ENCODE peak calls at places on chromosome 7, in ten cellular contexts. N is body of pancreas, O is HepG2, P is tibial artery, E is RWPE1, U is kidney, M is stomach, I is left ventricle myocardium inferior, T is WERI-Rb-1, V is A549. H is an unnamed sample.

GRCh38 chr7:26279405-26279804 is 12.3 kb upstream of the SNX10 start:
- DNase-seq in N (no peak), O (peak; percentile 47), P (no peak), E (no peak), U (no peak), M (no peak), I (no peak), T (no peak), V (no peak), H (no peak)

GRCh38 chr7:149285581-149285975 is 23.6 kb downstream of the ZNF783 start:
- DNase-seq in N (peak; percentile 39), O (no peak), P (no peak), E (no peak), U (peak; percentile 77), M (no peak), I (peak; percentile 47), T (peak; percentile 49), V (peak; percentile 36), H (no peak)

GRCh38 chr7:15886626-15887025 is 200.1 kb upstream of the MEOX2 start:
- DNase-seq in N (no peak), O (no peak), P (no peak), E (no peak), U (no peak), M (no peak), I (no peak), T (no peak), V (no peak), H (no peak)

GRCh38 chr7:110800984-110801383 is 289.9 kb upstream of the LRRN3 start:
- DNase-seq in N (no peak), O (no peak), P (no peak), E (no peak), U (no peak), M (no peak), I (no peak), T (no peak), V (no peak), H (no peak)

GRCh38 chr7:135562720-135563119 is 5.0 kb downstream of the NUP205 start:
- DNase-seq in N (no peak), O (no peak), P (no peak), E (no peak), U (no peak), M (no peak), I (no peak), T (no peak), V (no peak), H (no peak)

GRCh38 chr7:79282051-79282694 is 171.3 kb downstream of the MAGI2 start:
- DNase-seq in N (peak; percentile 9), O (no peak), P (no peak), E (peak; percentile 36), U (no peak), M (no peak), I (no peak), T (peak; percentile 23), V (peak; percentile 45), H (no peak)

GRCh38 chr7:40331915-40332314 is 197.1 kb downstream of the SUGCT start:
- DNase-seq in N (no peak), O (no peak), P (no peak), E (no peak), U (no peak), M (no peak), I (no peak), T (no peak), V (no peak), H (no peak)

GRCh38 chr7:45181286-45181960 is 23.8 kb downstream of the RAMP3 start:
- DNase-seq in N (no peak), O (no peak), P (no peak), E (no peak), U (peak; percentile 41), M (no peak), I (no peak), T (no peak), V (no peak), H (no peak)

GRCh38 chr7:139111885-139112284 is 2.4 kb upstream of the ZC3HAV1 start:
- DNase-seq in N (no peak), O (no peak), P (no peak), E (no peak), U (no peak), M (no peak), I (no peak), T (no peak), V (no peak), H (no peak)

GRCh38 chr7:8831386-8831785 is 398.0 kb downstream of the NXPH1 start:
- DNase-seq in N (no peak), O (no peak), P (no peak), E (no peak), U (no peak), M (no peak), I (no peak), T (no peak), V (no peak), H (no peak)

GRCh38 chr7:6258440-6259182 is 13.8 kb downstream of the CYTH3 start:
- DNase-seq in N (no peak), O (no peak), P (no peak), E (no peak), U (no peak), M (no peak), I (no peak), T (no peak), V (no peak), H (no peak)

GRCh38 chr7:140519007-140519399 is 39.7 kb upstream of the MKRN1 start:
- DNase-seq in N (no peak), O (no peak), P (no peak), E (no peak), U (no peak), M (no peak), I (no peak), T (no peak), V (no peak), H (no peak)

GRCh38 chr7:69633122-69633892 is 35.0 kb downstream of the AUTS2 start:
- DNase-seq in N (no peak), O (no peak), P (no peak), E (no peak), U (no peak), M (no peak), I (no peak), T (no peak), V (no peak), H (no peak)

GRCh38 chr7:8155836-8156235 is 106.1 kb downstream of the ICA1 start:
- DNase-seq in N (no peak), O (no peak), P (no peak), E (no peak), U (no peak), M (no peak), I (no peak), T (no peak), V (no peak), H (no peak)

GRCh38 chr7:18570890-18571478 is 75.4 kb downstream of the HDAC9 start:
- DNase-seq in N (no peak), O (peak; percentile 13), P (no peak), E (peak; percentile 44), U (no peak), M (no peak), I (no peak), T (no peak), V (peak; percentile 3), H (no peak)

GRCh38 chr7:131502810-131503545 is 53.5 kb downstream of the PODXL start:
- DNase-seq in N (peak; percentile 34), O (peak; percentile 81), P (no peak), E (no peak), U (peak; percentile 83), M (no peak), I (peak; percentile 67), T (peak; percentile 53), V (no peak), H (no peak)

GRCh38 chr7:155371884-155372781 is 74.5 kb downstream of the INSIG1 start:
- DNase-seq in N (peak; percentile 40), O (no peak), P (no peak), E (no peak), U (peak; percentile 63), M (no peak), I (no peak), T (no peak), V (peak; percentile 51), H (no peak)

GRCh38 chr7:39299695-39300094 is 266.5 kb upstream of the YAE1 start:
- DNase-seq in N (no peak), O (no peak), P (no peak), E (no peak), U (no peak), M (no peak), I (no peak), T (no peak), V (no peak), H (no peak)

GRCh38 chr7:137272249-137272648 is 71.3 kb downstream of the PTN start:
- DNase-seq in N (no peak), O (no peak), P (no peak), E (no peak), U (no peak), M (no peak), I (no peak), T (no peak), V (no peak), H (no peak)
- H3K27ac ChIP-seq in N (no peak overlapping the region), O (no peak overlapping the region), P (no peak overlapping the region), E (no peak overlapping the region), U (no peak overlapping the region), M (no peak overlapping the region), I (no peak overlapping the region), T (no peak overlapping the region), V (no peak overlapping the region), H (no peak overlapping the region)

GRCh38 chr7:112205348-112206237 is 606 bp downstream of the DOCK4 start:
- DNase-seq in N (peak; percentile 68), O (peak; percentile 48), P (peak; percentile 60), E (peak; percentile 54), U (peak; percentile 87), M (peak; percentile 50), I (peak; percentile 73), T (peak; percentile 37), V (peak; percentile 54), H (peak; percentile 49)
- H3K27ac ChIP-seq in N (peak overlapping the region; percentile 91), O (peak overlapping the region; percentile 84), P (peak overlapping the region; percentile 88), E (peak overlapping the region; percentile 93), U (peak overlapping the region; percentile 88), M (peak overlapping the region; percentile 89), I (peak overlapping the region; percentile 94), T (peak overlapping the region; percentile 57), V (peak overlapping the region; percentile 87), H (peak overlapping the region; percentile 10)

DNA sequence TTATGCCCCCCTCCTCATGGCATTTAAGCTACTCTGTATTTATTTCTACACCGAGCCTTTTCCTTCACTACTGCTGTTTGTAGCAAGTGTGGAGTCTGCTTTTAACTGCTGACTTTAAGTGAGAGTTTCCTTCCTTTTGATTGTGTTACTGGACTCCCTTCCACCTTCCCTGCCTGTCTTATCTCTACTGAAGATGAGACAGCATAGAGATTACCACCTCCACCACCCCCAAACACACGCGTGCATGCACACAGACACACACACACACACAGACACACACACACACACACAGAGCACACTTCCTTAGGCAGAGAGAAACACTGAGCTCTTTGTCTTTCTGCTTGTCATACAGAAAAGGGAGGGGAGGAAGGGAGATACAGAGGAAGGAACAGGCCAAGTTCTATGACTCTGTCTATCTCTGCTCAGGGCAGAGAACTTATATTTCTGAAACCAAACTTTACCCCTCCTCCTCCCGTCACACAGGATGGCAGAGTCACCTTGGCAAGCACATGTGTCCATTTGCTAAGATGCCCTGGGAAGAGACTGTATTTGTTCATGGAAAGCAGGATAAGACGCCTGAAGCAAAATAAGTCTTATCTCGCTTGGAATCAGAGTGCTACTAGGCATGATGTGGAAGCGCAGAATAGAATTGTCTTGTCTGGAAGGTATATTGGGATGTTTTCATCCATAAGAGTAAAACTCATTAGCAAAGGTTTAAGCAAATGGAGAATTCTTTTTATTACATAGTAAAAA is 81.8 kb upstream of the CAV2 start:
- DNase-seq in N (no peak), O (no peak), P (no peak), E (no peak), U (no peak), M (no peak), I (no peak), T (no peak), V (no peak), H (no peak)
- H3K27ac ChIP-seq in N (no peak overlapping the region), O (no peak overlapping the region), P (no peak overlapping the region), E (no peak overlapping the region), U (no peak overlapping the region), M (no peak overlapping the region), I (no peak overlapping the region), T (no peak overlapping the region), V (peak overlapping the region; percentile 41), H (no peak overlapping the region)

GRCh38 chr7:64795176-64795575 is 948 bp downstream of the ZNF138 start:
- DNase-seq in N (no peak), O (no peak), P (no peak), E (no peak), U (no peak), M (no peak), I (no peak), T (no peak), V (no peak), H (no peak)
- H3K27ac ChIP-seq in N (no peak overlapping the region), O (peak overlapping the region; percentile 69), P (peak overlapping the region; percentile 84), E (no peak overlapping the region), U (no peak overlapping the region), M (no peak overlapping the region), I (no peak overlapping the region), T (no peak overlapping the region), V (no peak overlapping the region), H (peak overlapping the region; percentile 75)